ENCODE peak calls at places on chromosomes 7 and 10, in six cellular contexts. One of them, this sample, is unnamed.

GRCh38 chr7:111025013-111025412 is 65.9 kb upstream of the LRRN3 start:
- DNase-seq in cardiac muscle cell: no peak
- DNase-seq in gastrocnemius medialis: no peak
- DNase-seq in RWPE2: no peak
- DNase-seq in effector memory CD4-positive, alpha-beta T cell: no peak
- DNase-seq in heart left ventricle: no peak
- DNase-seq in this sample: peak; percentile 81

GRCh38 chr7:38660427-38661099 is 29.4 kb upstream of the AMPH start:
- DNase-seq in cardiac muscle cell: peak; percentile 74
- DNase-seq in gastrocnemius medialis: no peak
- DNase-seq in RWPE2: no peak
- DNase-seq in effector memory CD4-positive, alpha-beta T cell: no peak
- DNase-seq in heart left ventricle: no peak
- DNase-seq in this sample: no peak

GRCh38 chr10:1034758-1035157 is 9.1 kb upstream of the IDI2 start:
- DNase-seq in cardiac muscle cell: no peak
- DNase-seq in gastrocnemius medialis: no peak
- DNase-seq in RWPE2: no peak
- DNase-seq in effector memory CD4-positive, alpha-beta T cell: no peak
- DNase-seq in heart left ventricle: no peak
- DNase-seq in this sample: no peak

GRCh38 chr7:102467581-102468415 is 3.0 kb downstream of the LRWD1 start:
- DNase-seq in cardiac muscle cell: no peak
- DNase-seq in gastrocnemius medialis: no peak
- DNase-seq in RWPE2: peak; percentile 45
- DNase-seq in effector memory CD4-positive, alpha-beta T cell: no peak
- DNase-seq in heart left ventricle: no peak
- DNase-seq in this sample: no peak

GRCh38 chr10:11017575-11018425 is at the start of gene CELF2:
- DNase-seq in cardiac muscle cell: peak; percentile 22
- DNase-seq in gastrocnemius medialis: peak; percentile 82
- DNase-seq in RWPE2: peak; percentile 50
- DNase-seq in effector memory CD4-positive, alpha-beta T cell: peak; percentile 23
- DNase-seq in heart left ventricle: peak; percentile 81
- DNase-seq in this sample: peak; percentile 6

GRCh38 chr10:18260308-18260971 is 120.2 kb downstream of the CACNB2 start:
- DNase-seq in cardiac muscle cell: no peak
- DNase-seq in gastrocnemius medialis: no peak
- DNase-seq in RWPE2: no peak
- DNase-seq in effector memory CD4-positive, alpha-beta T cell: no peak
- DNase-seq in heart left ventricle: no peak
- DNase-seq in this sample: no peak

GRCh38 chr10:44065788-44066075 is 319.2 kb downstream of the CXCL12 start:
- DNase-seq in cardiac muscle cell: no peak
- DNase-seq in gastrocnemius medialis: no peak
- DNase-seq in RWPE2: no peak
- DNase-seq in effector memory CD4-positive, alpha-beta T cell: no peak
- DNase-seq in heart left ventricle: no peak
- DNase-seq in this sample: no peak

GRCh38 chr7:50504646-50505546 is 54.7 kb upstream of the FIGNL1 start:
- DNase-seq in cardiac muscle cell: peak; percentile 29
- DNase-seq in gastrocnemius medialis: peak; percentile 87
- DNase-seq in RWPE2: no peak
- DNase-seq in effector memory CD4-positive, alpha-beta T cell: no peak
- DNase-seq in heart left ventricle: no peak
- DNase-seq in this sample: no peak

GRCh38 chr7:46286346-46286745 is 365.3 kb upstream of the IGFBP3 start:
- DNase-seq in cardiac muscle cell: no peak
- DNase-seq in gastrocnemius medialis: no peak
- DNase-seq in RWPE2: no peak
- DNase-seq in effector memory CD4-positive, alpha-beta T cell: no peak
- DNase-seq in heart left ventricle: no peak
- DNase-seq in this sample: no peak

GRCh38 chr10:48744587-48744986 is 59.9 kb downstream of the WDFY4 start:
- DNase-seq in cardiac muscle cell: no peak
- DNase-seq in gastrocnemius medialis: no peak
- DNase-seq in RWPE2: no peak
- DNase-seq in effector memory CD4-positive, alpha-beta T cell: no peak
- DNase-seq in heart left ventricle: no peak
- DNase-seq in this sample: no peak

GRCh38 chr10:70509376-70509775 is 30.8 kb downstream of the PALD1 start:
- DNase-seq in cardiac muscle cell: no peak
- DNase-seq in gastrocnemius medialis: no peak
- DNase-seq in RWPE2: no peak
- DNase-seq in effector memory CD4-positive, alpha-beta T cell: no peak
- DNase-seq in heart left ventricle: no peak
- DNase-seq in this sample: no peak

GRCh38 chr7:2965745-2966270 is 77.9 kb downstream of the CARD11 start:
- DNase-seq in cardiac muscle cell: no peak
- DNase-seq in gastrocnemius medialis: no peak
- DNase-seq in RWPE2: no peak
- DNase-seq in effector memory CD4-positive, alpha-beta T cell: no peak
- DNase-seq in heart left ventricle: no peak
- DNase-seq in this sample: no peak

GRCh38 chr10:17527530-17528146 is 73.2 kb upstream of the ST8SIA6 start:
- DNase-seq in cardiac muscle cell: peak; percentile 89
- DNase-seq in gastrocnemius medialis: no peak
- DNase-seq in RWPE2: no peak
- DNase-seq in effector memory CD4-positive, alpha-beta T cell: no peak
- DNase-seq in heart left ventricle: no peak
- DNase-seq in this sample: no peak

GRCh38 chr7:97021443-97022261 is 3.0 kb downstream of the DLX5 start:
- DNase-seq in cardiac muscle cell: peak; percentile 8
- DNase-seq in gastrocnemius medialis: no peak
- DNase-seq in RWPE2: no peak
- DNase-seq in effector memory CD4-positive, alpha-beta T cell: no peak
- DNase-seq in heart left ventricle: no peak
- DNase-seq in this sample: no peak

GRCh38 chr7:17408245-17408903 is 109.9 kb downstream of the AHR start:
- DNase-seq in cardiac muscle cell: peak; percentile 92
- DNase-seq in gastrocnemius medialis: peak; percentile 53
- DNase-seq in RWPE2: peak; percentile 76
- DNase-seq in effector memory CD4-positive, alpha-beta T cell: no peak
- DNase-seq in heart left ventricle: no peak
- DNase-seq in this sample: no peak

GRCh38 chr10:49055231-49055850 is 60.0 kb downstream of the VSTM4 start:
- DNase-seq in cardiac muscle cell: peak; percentile 9
- DNase-seq in gastrocnemius medialis: no peak
- DNase-seq in RWPE2: no peak
- DNase-seq in effector memory CD4-positive, alpha-beta T cell: no peak
- DNase-seq in heart left ventricle: no peak
- DNase-seq in this sample: no peak

GRCh38 chr10:71079761-71080380 is 132.5 kb upstream of the UNC5B start:
- DNase-seq in cardiac muscle cell: no peak
- DNase-seq in gastrocnemius medialis: no peak
- DNase-seq in RWPE2: no peak
- DNase-seq in effector memory CD4-positive, alpha-beta T cell: no peak
- DNase-seq in heart left ventricle: peak; percentile 12
- DNase-seq in this sample: no peak

GRCh38 chr7:31373337-31374289 is 33.1 kb upstream of the NEUROD6 start:
- DNase-seq in cardiac muscle cell: peak; percentile 65
- DNase-seq in gastrocnemius medialis: no peak
- DNase-seq in RWPE2: no peak
- DNase-seq in effector memory CD4-positive, alpha-beta T cell: no peak
- DNase-seq in heart left ventricle: no peak
- DNase-seq in this sample: no peak

GRCh38 chr7:140455743-140456142 is 23.6 kb downstream of the MKRN1 start:
- DNase-seq in cardiac muscle cell: no peak
- DNase-seq in gastrocnemius medialis: no peak
- DNase-seq in RWPE2: no peak
- DNase-seq in effector memory CD4-positive, alpha-beta T cell: no peak
- DNase-seq in heart left ventricle: no peak
- DNase-seq in this sample: no peak

GRCh38 chr10:14358886-14359573 is 28.3 kb upstream of the FRMD4A start:
- DNase-seq in cardiac muscle cell: no peak
- DNase-seq in gastrocnemius medialis: no peak
- DNase-seq in RWPE2: no peak
- DNase-seq in effector memory CD4-positive, alpha-beta T cell: no peak
- DNase-seq in heart left ventricle: no peak
- DNase-seq in this sample: no peak

GRCh38 chr7:16889851-16890443 is 8.2 kb upstream of the AGR3 start:
- DNase-seq in cardiac muscle cell: no peak
- DNase-seq in gastrocnemius medialis: no peak
- DNase-seq in RWPE2: no peak
- DNase-seq in effector memory CD4-positive, alpha-beta T cell: no peak
- DNase-seq in heart left ventricle: no peak
- DNase-seq in this sample: no peak

GRCh38 chr7:108335264-108335918 is 120.8 kb downstream of the NRCAM start:
- DNase-seq in cardiac muscle cell: peak; percentile 45
- DNase-seq in gastrocnemius medialis: no peak
- DNase-seq in RWPE2: no peak
- DNase-seq in effector memory CD4-positive, alpha-beta T cell: no peak
- DNase-seq in heart left ventricle: no peak
- DNase-seq in this sample: no peak

GRCh38 chr10:18104223-18104872 is 35.9 kb upstream of the CACNB2 start:
- DNase-seq in cardiac muscle cell: peak; percentile 60
- DNase-seq in gastrocnemius medialis: no peak
- DNase-seq in RWPE2: no peak
- DNase-seq in effector memory CD4-positive, alpha-beta T cell: no peak
- DNase-seq in heart left ventricle: peak; percentile 36
- DNase-seq in this sample: no peak

GRCh38 chr7:67341153-67341768 is 344.6 kb downstream of the TYW1 start:
- DNase-seq in cardiac muscle cell: no peak
- DNase-seq in gastrocnemius medialis: peak; percentile 16
- DNase-seq in RWPE2: no peak
- DNase-seq in effector memory CD4-positive, alpha-beta T cell: no peak
- DNase-seq in heart left ventricle: no peak
- DNase-seq in this sample: no peak

GRCh38 chr7:151351967-151352366 is 10.4 kb downstream of the NUB1 start:
- DNase-seq in cardiac muscle cell: no peak
- DNase-seq in gastrocnemius medialis: no peak
- DNase-seq in RWPE2: no peak
- DNase-seq in effector memory CD4-positive, alpha-beta T cell: peak; percentile 68
- DNase-seq in heart left ventricle: no peak
- DNase-seq in this sample: peak; percentile 83

GRCh38 chr10:74982634-74982982 is 128.8 kb upstream of the SAMD8 start:
- DNase-seq in cardiac muscle cell: no peak
- DNase-seq in gastrocnemius medialis: no peak
- DNase-seq in RWPE2: no peak
- DNase-seq in effector memory CD4-positive, alpha-beta T cell: no peak
- DNase-seq in heart left ventricle: no peak
- DNase-seq in this sample: no peak

GRCh38 chr10:130221456-130222375 is 85.5 kb downstream of the GLRX3 start:
- DNase-seq in cardiac muscle cell: no peak
- DNase-seq in gastrocnemius medialis: no peak
- DNase-seq in RWPE2: peak; percentile 23
- DNase-seq in effector memory CD4-positive, alpha-beta T cell: no peak
- DNase-seq in heart left ventricle: no peak
- DNase-seq in this sample: no peak

GRCh38 chr10:24344279-24344678 is 135.3 kb downstream of the KIAA1217 start:
- DNase-seq in cardiac muscle cell: peak; percentile 97
- DNase-seq in gastrocnemius medialis: no peak
- DNase-seq in RWPE2: no peak
- DNase-seq in effector memory CD4-positive, alpha-beta T cell: no peak
- DNase-seq in heart left ventricle: no peak
- DNase-seq in this sample: no peak

GRCh38 chr7:43834463-43835251 is 34.7 kb downstream of the MRPS24 start:
- DNase-seq in cardiac muscle cell: peak; percentile 7
- DNase-seq in gastrocnemius medialis: no peak
- DNase-seq in RWPE2: no peak
- DNase-seq in effector memory CD4-positive, alpha-beta T cell: peak; percentile 12
- DNase-seq in heart left ventricle: no peak
- DNase-seq in this sample: peak; percentile 42

GRCh38 chr7:129423700-129424410 is 10.4 kb upstream of the STRIP2 start:
- DNase-seq in cardiac muscle cell: peak; percentile 47
- DNase-seq in gastrocnemius medialis: no peak
- DNase-seq in RWPE2: no peak
- DNase-seq in effector memory CD4-positive, alpha-beta T cell: no peak
- DNase-seq in heart left ventricle: no peak
- DNase-seq in this sample: no peak
- H3K4me3 ChIP-seq in cardiac muscle cell: no peak overlapping the region
- H3K4me3 ChIP-seq in gastrocnemius medialis: no peak overlapping the region
- H3K4me3 ChIP-seq in RWPE2: no peak overlapping the region
- H3K4me3 ChIP-seq in effector memory CD4-positive, alpha-beta T cell: no peak overlapping the region
- H3K4me3 ChIP-seq in heart left ventricle: no peak overlapping the region
- H3K4me3 ChIP-seq in this sample: no peak overlapping the region

GRCh38 chr7:105218939-105219770 is 169.6 kb downstream of the SRPK2 start:
- DNase-seq in cardiac muscle cell: no peak
- DNase-seq in gastrocnemius medialis: no peak
- DNase-seq in RWPE2: no peak
- DNase-seq in effector memory CD4-positive, alpha-beta T cell: no peak
- DNase-seq in heart left ventricle: no peak
- DNase-seq in this sample: no peak

GRCh38 chr7:105219771-105220160 is 169.0 kb downstream of the SRPK2 start:
- DNase-seq in cardiac muscle cell: peak; percentile 13
- DNase-seq in gastrocnemius medialis: no peak
- DNase-seq in RWPE2: no peak
- DNase-seq in effector memory CD4-positive, alpha-beta T cell: no peak
- DNase-seq in heart left ventricle: no peak
- DNase-seq in this sample: no peak

GRCh38 chr7:105215821-105216220 is 172.9 kb downstream of the SRPK2 start:
- DNase-seq in cardiac muscle cell: no peak
- DNase-seq in gastrocnemius medialis: no peak
- DNase-seq in RWPE2: no peak
- DNase-seq in effector memory CD4-positive, alpha-beta T cell: no peak
- DNase-seq in heart left ventricle: no peak
- DNase-seq in this sample: no peak

GRCh38 chr7:105216786-105217185 is 171.9 kb downstream of the SRPK2 start:
- DNase-seq in cardiac muscle cell: no peak
- DNase-seq in gastrocnemius medialis: no peak
- DNase-seq in RWPE2: no peak
- DNase-seq in effector memory CD4-positive, alpha-beta T cell: no peak
- DNase-seq in heart left ventricle: no peak
- DNase-seq in this sample: no peak

GRCh38 chr7:105218215-105218614 is 170.5 kb downstream of the SRPK2 start:
- DNase-seq in cardiac muscle cell: no peak
- DNase-seq in gastrocnemius medialis: no peak
- DNase-seq in RWPE2: no peak
- DNase-seq in effector memory CD4-positive, alpha-beta T cell: no peak
- DNase-seq in heart left ventricle: no peak
- DNase-seq in this sample: no peak
- H3K4me1 ChIP-seq in cardiac muscle cell: no peaks in the 10 kb centered on the region
- H3K4me1 ChIP-seq in gastrocnemius medialis: peaks cover 31% of the 10 kb centered on the region
- H3K4me1 ChIP-seq in RWPE2: peaks cover 39% of the 10 kb centered on the region
- H3K4me1 ChIP-seq in effector memory CD4-positive, alpha-beta T cell: no peaks in the 10 kb centered on the region
- H3K4me1 ChIP-seq in heart left ventricle: peaks cover 8% of the 10 kb centered on the region
- H3K4me1 ChIP-seq in this sample: peaks cover 8% of the 10 kb centered on the region

GRCh38 chr10:78035437-78035836 is 1.8 kb downstream of the RPS24 start:
- DNase-seq in cardiac muscle cell: no peak
- DNase-seq in gastrocnemius medialis: no peak
- DNase-seq in RWPE2: no peak
- DNase-seq in effector memory CD4-positive, alpha-beta T cell: no peak
- DNase-seq in heart left ventricle: no peak
- DNase-seq in this sample: no peak
- H3K4me3 ChIP-seq in cardiac muscle cell: no peak overlapping the region
- H3K4me3 ChIP-seq in gastrocnemius medialis: no peak overlapping the region
- H3K4me3 ChIP-seq in RWPE2: peak overlapping the region; percentile 55
- H3K4me3 ChIP-seq in effector memory CD4-positive, alpha-beta T cell: no peak overlapping the region
- H3K4me3 ChIP-seq in heart left ventricle: no peak overlapping the region
- H3K4me3 ChIP-seq in this sample: no peak overlapping the region

GRCh38 chr10:110758898-110759297 is 112.8 kb upstream of the PDCD4 start:
- DNase-seq in cardiac muscle cell: peak; percentile 34
- DNase-seq in gastrocnemius medialis: no peak
- DNase-seq in RWPE2: no peak
- DNase-seq in effector memory CD4-positive, alpha-beta T cell: no peak
- DNase-seq in heart left ventricle: peak; percentile 54
- DNase-seq in this sample: no peak
- H3K4me1 ChIP-seq in cardiac muscle cell: peaks cover 12% of the 10 kb centered on the region
- H3K4me1 ChIP-seq in gastrocnemius medialis: peaks cover 64% of the 10 kb centered on the region
- H3K4me1 ChIP-seq in RWPE2: peaks cover 3% of the 10 kb centered on the region
- H3K4me1 ChIP-seq in effector memory CD4-positive, alpha-beta T cell: no peaks in the 10 kb centered on the region
- H3K4me1 ChIP-seq in heart left ventricle: peaks cover 72% of the 10 kb centered on the region
- H3K4me1 ChIP-seq in this sample: no peaks in the 10 kb centered on the region